ENCODE peak calls at places on chromosomes 6 and 20, in nine cellular contexts. One of them, this sample, is unnamed. For H3K9me3, the result is how much of the 10 kb centered on the place peaks cover.

GRCh38 chr6:90860822-90861601 is 274.1 kb upstream of the MAP3K7 start:
- DNase-seq in astrocyte: no peak
- DNase-seq in SK-N-SH: no peak
- DNase-seq in GM23248: peak
- DNase-seq in colonic mucosa: no peak
- DNase-seq in H9: no peak
- DNase-seq in PC-3: peak
- DNase-seq in MM.1S: no peak
- DNase-seq in neural progenitor cell: no peak
- DNase-seq in this sample: no peak

GRCh38 chr6:160992323-160993314 is 1.1 kb downstream of the MAP3K4 start:
- DNase-seq in GM23248: peak
- DNase-seq in astrocyte: peak
- DNase-seq in MM.1S: peak
- DNase-seq in PC-3: peak
- DNase-seq in H9: peak
- DNase-seq in SK-N-SH: peak
- DNase-seq in colonic mucosa: peak
- DNase-seq in neural progenitor cell: peak
- DNase-seq in this sample: peak

GRCh38 chr6:7691021-7691420 is 34.9 kb upstream of the BMP6 start:
- DNase-seq in H9: no peak
- DNase-seq in SK-N-SH: no peak
- DNase-seq in GM23248: no peak
- DNase-seq in colonic mucosa: no peak
- DNase-seq in neural progenitor cell: no peak
- DNase-seq in MM.1S: no peak
- DNase-seq in PC-3: peak
- DNase-seq in astrocyte: no peak
- DNase-seq in this sample: no peak

GRCh38 chr6:78243519-78243918 is 590.7 kb downstream of the MEI4 start:
- DNase-seq in neural progenitor cell: no peak
- DNase-seq in MM.1S: no peak
- DNase-seq in colonic mucosa: no peak
- DNase-seq in H9: no peak
- DNase-seq in SK-N-SH: peak
- DNase-seq in PC-3: peak
- DNase-seq in astrocyte: peak
- DNase-seq in GM23248: peak
- DNase-seq in this sample: no peak

GRCh38 chr6:36314221-36315014 is 22.3 kb downstream of the BNIP5 start:
- DNase-seq in MM.1S: no peak
- DNase-seq in H9: no peak
- DNase-seq in colonic mucosa: no peak
- DNase-seq in SK-N-SH: no peak
- DNase-seq in astrocyte: peak
- DNase-seq in GM23248: peak
- DNase-seq in PC-3: peak
- DNase-seq in neural progenitor cell: no peak
- DNase-seq in this sample: no peak

GRCh38 chr6:7769702-7770101 is 43.8 kb downstream of the BMP6 start:
- DNase-seq in SK-N-SH: no peak
- DNase-seq in colonic mucosa: no peak
- DNase-seq in PC-3: peak
- DNase-seq in GM23248: peak
- DNase-seq in MM.1S: no peak
- DNase-seq in neural progenitor cell: no peak
- DNase-seq in astrocyte: peak
- DNase-seq in H9: no peak
- DNase-seq in this sample: peak

GRCh38 chr6:72746276-72746675 is 124.4 kb downstream of the KCNQ5 start:
- DNase-seq in SK-N-SH: no peak
- DNase-seq in astrocyte: peak
- DNase-seq in colonic mucosa: no peak
- DNase-seq in MM.1S: no peak
- DNase-seq in PC-3: peak
- DNase-seq in GM23248: peak
- DNase-seq in neural progenitor cell: no peak
- DNase-seq in H9: no peak
- DNase-seq in this sample: no peak

GRCh38 chr20:7776148-7776547 is 164.1 kb downstream of the HAO1 start:
- DNase-seq in colonic mucosa: no peak
- DNase-seq in SK-N-SH: no peak
- DNase-seq in GM23248: no peak
- DNase-seq in astrocyte: no peak
- DNase-seq in PC-3: no peak
- DNase-seq in MM.1S: no peak
- DNase-seq in H9: no peak
- DNase-seq in neural progenitor cell: no peak
- DNase-seq in this sample: no peak

GRCh38 chr6:133241901-133242760 is 974 bp downstream of the EYA4 start:
- DNase-seq in GM23248: peak
- DNase-seq in SK-N-SH: peak
- DNase-seq in H9: peak
- DNase-seq in MM.1S: peak
- DNase-seq in colonic mucosa: no peak
- DNase-seq in astrocyte: peak
- DNase-seq in PC-3: no peak
- DNase-seq in neural progenitor cell: peak
- DNase-seq in this sample: peak

GRCh38 chr6:125670586-125670985 is 78.8 kb upstream of the HEY2 start:
- DNase-seq in MM.1S: no peak
- DNase-seq in astrocyte: no peak
- DNase-seq in colonic mucosa: no peak
- DNase-seq in GM23248: peak
- DNase-seq in SK-N-SH: no peak
- DNase-seq in H9: peak
- DNase-seq in neural progenitor cell: peak
- DNase-seq in PC-3: no peak
- DNase-seq in this sample: no peak

GRCh38 chr6:16108996-16109658 is 19.8 kb upstream of the MYLIP start:
- DNase-seq in SK-N-SH: peak
- DNase-seq in MM.1S: no peak
- DNase-seq in GM23248: no peak
- DNase-seq in PC-3: no peak
- DNase-seq in neural progenitor cell: no peak
- DNase-seq in astrocyte: no peak
- DNase-seq in colonic mucosa: peak
- DNase-seq in H9: no peak
- DNase-seq in this sample: no peak

GRCh38 chr6:142542704-142543233 is 241.0 kb downstream of the ADGRG6 start:
- DNase-seq in MM.1S: no peak
- DNase-seq in colonic mucosa: peak
- DNase-seq in astrocyte: peak
- DNase-seq in neural progenitor cell: no peak
- DNase-seq in SK-N-SH: no peak
- DNase-seq in GM23248: peak
- DNase-seq in PC-3: peak
- DNase-seq in H9: no peak
- DNase-seq in this sample: peak

GRCh38 chr6:15026832-15027231 is 219.0 kb upstream of the JARID2 start:
- DNase-seq in SK-N-SH: peak
- DNase-seq in PC-3: peak
- DNase-seq in H9: no peak
- DNase-seq in GM23248: no peak
- DNase-seq in neural progenitor cell: no peak
- DNase-seq in MM.1S: no peak
- DNase-seq in astrocyte: peak
- DNase-seq in colonic mucosa: no peak
- DNase-seq in this sample: peak

GRCh38 chr6:112218563-112218962 is 35.8 kb downstream of the LAMA4 start:
- DNase-seq in H9: no peak
- DNase-seq in MM.1S: no peak
- DNase-seq in neural progenitor cell: no peak
- DNase-seq in colonic mucosa: no peak
- DNase-seq in PC-3: no peak
- DNase-seq in SK-N-SH: no peak
- DNase-seq in GM23248: peak
- DNase-seq in astrocyte: no peak
- DNase-seq in this sample: no peak

GRCh38 chr20:49281059-49281912 is 3.4 kb upstream of the ZNFX1 start:
- DNase-seq in PC-3: peak
- DNase-seq in GM23248: peak
- DNase-seq in neural progenitor cell: peak
- DNase-seq in H9: peak
- DNase-seq in MM.1S: no peak
- DNase-seq in colonic mucosa: peak
- DNase-seq in SK-N-SH: no peak
- DNase-seq in astrocyte: peak
- DNase-seq in this sample: no peak
- H3K9me3 ChIP-seq in PC-3: under half
- H3K9me3 ChIP-seq in GM23248: under half
- H3K9me3 ChIP-seq in neural progenitor cell: under half
- H3K9me3 ChIP-seq in H9: under half
- H3K9me3 ChIP-seq in MM.1S: under half
- H3K9me3 ChIP-seq in colonic mucosa: under half
- H3K9me3 ChIP-seq in SK-N-SH: under half
- H3K9me3 ChIP-seq in astrocyte: under half
- H3K9me3 ChIP-seq in this sample: under half

GRCh38 chr20:25203891-25204320 is 8.4 kb downstream of the ENTPD6 start:
- DNase-seq in H9: no peak
- DNase-seq in SK-N-SH: no peak
- DNase-seq in neural progenitor cell: no peak
- DNase-seq in colonic mucosa: no peak
- DNase-seq in PC-3: no peak
- DNase-seq in astrocyte: no peak
- DNase-seq in MM.1S: no peak
- DNase-seq in GM23248: no peak
- DNase-seq in this sample: peak
- H3K9ac ChIP-seq in H9: no peak
- H3K9ac ChIP-seq in SK-N-SH: no peak
- H3K9ac ChIP-seq in neural progenitor cell: no peak
- H3K9ac ChIP-seq in colonic mucosa: no peak
- H3K9ac ChIP-seq in PC-3: no peak
- H3K9ac ChIP-seq in astrocyte: no peak
- H3K9ac ChIP-seq in MM.1S: no peak
- H3K9ac ChIP-seq in GM23248: no peak
- H3K9ac ChIP-seq in this sample: no peak

GRCh38 chr6:4384638-4385036 is 249.3 kb upstream of the ECI2 start:
- DNase-seq in colonic mucosa: no peak
- DNase-seq in neural progenitor cell: peak
- DNase-seq in PC-3: no peak
- DNase-seq in SK-N-SH: no peak
- DNase-seq in astrocyte: no peak
- DNase-seq in MM.1S: no peak
- DNase-seq in GM23248: no peak
- DNase-seq in H9: peak
- DNase-seq in this sample: no peak
- H3K9me3 ChIP-seq in colonic mucosa: under half
- H3K9me3 ChIP-seq in neural progenitor cell: under half
- H3K9me3 ChIP-seq in PC-3: under half
- H3K9me3 ChIP-seq in SK-N-SH: under half
- H3K9me3 ChIP-seq in astrocyte: under half
- H3K9me3 ChIP-seq in MM.1S: under half
- H3K9me3 ChIP-seq in GM23248: under half
- H3K9me3 ChIP-seq in H9: under half
- H3K9me3 ChIP-seq in this sample: under half

GRCh38 chr20:33655164-33655563 is 7.0 kb upstream of the C20orf144 start:
- DNase-seq in GM23248: no peak
- DNase-seq in SK-N-SH: no peak
- DNase-seq in colonic mucosa: no peak
- DNase-seq in MM.1S: no peak
- DNase-seq in neural progenitor cell: no peak
- DNase-seq in PC-3: no peak
- DNase-seq in H9: no peak
- DNase-seq in astrocyte: no peak
- DNase-seq in this sample: no peak

GRCh38 chr20:33651562-33652048 is 10.5 kb upstream of the C20orf144 start:
- DNase-seq in H9: no peak
- DNase-seq in astrocyte: no peak
- DNase-seq in neural progenitor cell: no peak
- DNase-seq in MM.1S: no peak
- DNase-seq in PC-3: no peak
- DNase-seq in colonic mucosa: peak
- DNase-seq in SK-N-SH: no peak
- DNase-seq in GM23248: no peak
- DNase-seq in this sample: no peak

GRCh38 chr20:33654680-33655161 is 7.4 kb upstream of the C20orf144 start:
- DNase-seq in neural progenitor cell: no peak
- DNase-seq in H9: no peak
- DNase-seq in MM.1S: no peak
- DNase-seq in PC-3: no peak
- DNase-seq in SK-N-SH: peak
- DNase-seq in astrocyte: no peak
- DNase-seq in colonic mucosa: no peak
- DNase-seq in GM23248: no peak
- DNase-seq in this sample: no peak

GRCh38 chr20:33653900-33654596 is 8.1 kb upstream of the C20orf144 start:
- DNase-seq in SK-N-SH: peak
- DNase-seq in MM.1S: no peak
- DNase-seq in neural progenitor cell: no peak
- DNase-seq in H9: peak
- DNase-seq in GM23248: no peak
- DNase-seq in astrocyte: no peak
- DNase-seq in colonic mucosa: peak
- DNase-seq in PC-3: peak
- DNase-seq in this sample: no peak

DNA sequence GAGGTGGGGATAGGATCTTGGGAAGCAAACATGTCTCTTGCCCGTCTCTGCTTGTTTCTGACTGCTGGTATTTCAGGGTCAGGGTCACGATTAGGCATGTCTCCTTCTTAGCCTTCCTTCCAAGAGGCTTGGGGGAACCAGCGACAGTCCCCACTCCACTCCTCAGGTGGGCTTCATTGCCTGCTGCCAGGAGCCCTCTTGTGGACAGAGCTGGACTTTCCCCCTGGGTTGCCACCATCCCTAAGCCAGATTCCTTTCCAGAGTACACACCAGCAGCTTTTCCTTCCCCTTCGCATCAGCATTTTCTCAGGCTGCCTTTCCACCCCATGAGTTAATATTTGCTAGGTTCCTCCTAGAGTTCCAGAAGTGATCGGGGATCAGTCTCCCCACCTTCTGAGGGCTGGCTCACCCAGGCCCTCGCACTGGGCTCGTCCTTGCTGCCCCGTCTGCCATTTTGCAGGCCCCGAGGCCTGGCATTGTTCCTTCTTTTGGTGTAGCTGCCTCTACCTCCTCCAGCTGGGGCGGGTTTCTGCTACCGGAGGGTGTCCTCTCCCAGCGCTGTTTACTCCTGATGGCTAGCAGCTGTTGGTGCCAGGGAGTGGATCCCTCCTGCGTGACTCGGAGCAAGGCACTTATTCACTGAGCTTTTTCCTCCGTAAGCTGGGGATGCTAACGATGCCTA is 8.8 kb upstream of the C20orf144 start:
- DNase-seq in astrocyte: no peak
- DNase-seq in GM23248: peak
- DNase-seq in PC-3: peak
- DNase-seq in SK-N-SH: peak
- DNase-seq in colonic mucosa: peak
- DNase-seq in MM.1S: no peak
- DNase-seq in H9: peak
- DNase-seq in neural progenitor cell: peak
- DNase-seq in this sample: peak
- H3K9ac ChIP-seq in astrocyte: no peak
- H3K9ac ChIP-seq in GM23248: peak
- H3K9ac ChIP-seq in PC-3: no peak
- H3K9ac ChIP-seq in SK-N-SH: no peak
- H3K9ac ChIP-seq in colonic mucosa: no peak
- H3K9ac ChIP-seq in MM.1S: no peak
- H3K9ac ChIP-seq in H9: no peak
- H3K9ac ChIP-seq in neural progenitor cell: no peak
- H3K9ac ChIP-seq in this sample: peak